ENCODE peak calls at places on chromosomes 7 and 10, in seven cellular contexts. Z is activated T-helper 2 cell treated with anti-CD3 and anti-CD28 coated beads, Interferon-gamma antibody, Interleukin-2, Interleukin-4, amounts not matched to agents 10 μg/mL and 5 μg/mL and 100 μg/mL, durations not matched to agents 14 hours and 24 hours and 36 hours; B is CD8-positive, alpha-beta T cell; M is pons; H is midbrain; V is left colon; R is uterus. G is an unnamed sample.

GRCh38 chr7:51601461-51601860 is 284.9 kb upstream of the COBL start:
- DNase-seq in Z (no peak), B (no peak), M (no peak), H (no peak), V (no peak), R (no peak), G (no peak)

GRCh38 chr10:17025444-17026295 is 103.9 kb downstream of the CUBN start:
- DNase-seq in Z (peak; percentile 67), B (peak; percentile 55), M (peak; percentile 35), H (no peak), V (no peak), R (no peak), G (no peak)

GRCh38 chr10:52488606-52489485 is 174.8 kb downstream of the DKK1 start:
- DNase-seq in Z (no peak), B (no peak), M (peak; percentile 51), H (peak; percentile 40), V (no peak), R (no peak), G (no peak)

GRCh38 chr7:51602321-51602720 is 285.7 kb upstream of the COBL start:
- DNase-seq in Z (no peak), B (no peak), M (peak; percentile 27), H (no peak), V (no peak), R (no peak), G (no peak)

GRCh38 chr10:71725998-71726672 is 6.6 kb upstream of the C10orf105 start:
- DNase-seq in Z (peak; percentile 37), B (no peak), M (no peak), H (no peak), V (peak; percentile 61), R (no peak), G (no peak)

GRCh38 chr7:151110941-151111645 is 24.8 kb downstream of the AGAP3 start:
- DNase-seq in Z (peak; percentile 55), B (peak; percentile 84), M (peak; percentile 70), H (peak; percentile 84), V (peak; percentile 86), R (peak; percentile 81), G (peak; percentile 88)

GRCh38 chr7:101208794-101209193 is 8.0 kb upstream of the MOGAT3 start:
- DNase-seq in Z (no peak), B (no peak), M (no peak), H (no peak), V (no peak), R (no peak), G (no peak)

GRCh38 chr7:11792122-11792521 is 39.9 kb downstream of the THSD7A start:
- DNase-seq in Z (no peak), B (no peak), M (no peak), H (no peak), V (no peak), R (no peak), G (no peak)

GRCh38 chr7:142571581-142571980 is 177.7 kb upstream of the PRSS1 start:
- DNase-seq in Z (no peak), B (no peak), M (no peak), H (no peak), V (no peak), R (no peak), G (no peak)

GRCh38 chr7:7554647-7555575 is 11.8 kb upstream of the MIOS start:
- DNase-seq in Z (no peak), B (no peak), M (no peak), H (no peak), V (no peak), R (no peak), G (no peak)

GRCh38 chr10:125396651-125397050 is 236.3 kb upstream of the CTBP2 start:
- DNase-seq in Z (no peak), B (no peak), M (no peak), H (no peak), V (no peak), R (peak; percentile 23), G (no peak)

G was measured in tibial artery.